ENCODE peak calls at places on chromosomes 12 and 14, in five cellular contexts. T is left ventricle myocardium inferior, H is astrocyte, S is mucosa of descending colon, Z is body of pancreas. F is an unnamed sample. For H3K9me3, the result is how much of the 10 kb centered on the place peaks cover.

GRCh38 chr14:63276492-63277342 is 42.0 kb downstream of the GPHB5 start:
- DNase-seq in T (no peak), H (peak), S (no peak), Z (no peak), F (no peak)

GRCh38 chr14:92475451-92476187 is 38.0 kb upstream of the RIN3 start:
- DNase-seq in T (peak), H (peak), S (no peak), Z (no peak), F (no peak)

GRCh38 chr14:85531141-85531593 is 1.2 kb downstream of the FLRT2 start:
- DNase-seq in T (peak), H (peak), S (peak), Z (peak), F (no peak)

GRCh38 chr12:105077435-105077834 is 6.8 kb downstream of the ALDH1L2 start:
- DNase-seq in T (no peak), H (no peak), S (no peak), Z (no peak), F (no peak)

GRCh38 chr14:57851354-57851753 is 14.5 kb downstream of the SLC35F4 start:
- DNase-seq in T (no peak), H (no peak), S (no peak), Z (no peak), F (no peak)

GRCh38 chr14:90583427-90583826 is 186.6 kb downstream of the CALM1 start:
- DNase-seq in T (peak), H (no peak), S (no peak), Z (no peak), F (no peak)

GRCh38 chr12:10392394-10392930 is 2.6 kb upstream of the KLRK1 start:
- DNase-seq in T (peak), H (peak), S (peak), Z (peak), F (no peak)

GRCh38 chr12:86229772-86230171 is 26.4 kb downstream of the MGAT4C start:
- DNase-seq in T (no peak), H (no peak), S (no peak), Z (no peak), F (no peak)

GRCh38 chr12:107032266-107032665 is 45.3 kb upstream of the MTERF2 start:
- DNase-seq in T (no peak), H (no peak), S (no peak), Z (no peak), F (no peak)

GRCh38 chr12:31233061-31233730 is 92.8 kb downstream of the SINHCAF start:
- DNase-seq in T (no peak), H (no peak), S (no peak), Z (no peak), F (no peak)

GRCh38 chr14:69959136-69959535 is 79.9 kb downstream of the SMOC1 start:
- DNase-seq in T (no peak), H (no peak), S (no peak), Z (no peak), F (no peak)

GRCh38 chr12:84911331-84912190 is 1.0 kb downstream of the SLC6A15 start:
- DNase-seq in T (no peak), H (peak), S (peak), Z (peak), F (no peak)

GRCh38 chr14:102088012-102088792 is 1.4 kb upstream of the HSP90AA1 start:
- DNase-seq in T (peak), H (no peak), S (peak), Z (peak), F (peak)

GRCh38 chr14:70203686-70204085 is 14.9 kb upstream of the SLC8A3 start:
- DNase-seq in T (no peak), H (no peak), S (no peak), Z (no peak), F (no peak)

GRCh38 chr14:67704484-67705089 is 2.9 kb downstream of the RDH12 start:
- DNase-seq in T (no peak), H (peak), S (peak), Z (peak), F (no peak)

GRCh38 chr12:85280138-85280983 is at the start of gene ALX1:
- DNase-seq in T (no peak), H (no peak), S (peak), Z (no peak), F (no peak)

GRCh38 chr14:20499108-20499507 is 6.2 kb upstream of the RNASE10 start:
- DNase-seq in T (no peak), H (no peak), S (no peak), Z (no peak), F (no peak)

GRCh38 chr14:51677738-51678137 is 26.0 kb downstream of the FRMD6 start:
- DNase-seq in T (no peak), H (no peak), S (no peak), Z (no peak), F (no peak)

GRCh38 chr12:89385965-89386537 is 33.8 kb upstream of the DUSP6 start:
- DNase-seq in T (no peak), H (no peak), S (no peak), Z (no peak), F (no peak)

GRCh38 chr12:53352331-53353258 is 16.4 kb upstream of the SP7 start:
- DNase-seq in T (peak), H (peak), S (peak), Z (peak), F (peak)

GRCh38 chr12:93003540-93004239 is 74.6 kb upstream of the EEA1 start:
- DNase-seq in T (no peak), H (no peak), S (no peak), Z (no peak), F (no peak)

GRCh38 chr12:48157889-48158370 is 615 bp upstream of the ASB8 start:
- DNase-seq in T (no peak), H (no peak), S (no peak), Z (no peak), F (no peak)

GRCh38 chr14:35339761-35340406 is 47.7 kb downstream of the PSMA6 start:
- DNase-seq in T (no peak), H (no peak), S (no peak), Z (no peak), F (no peak)

GRCh38 chr12:11658796-11659195 is 9.3 kb downstream of the ETV6 start:
- DNase-seq in T (no peak), H (peak), S (no peak), Z (no peak), F (no peak)

GRCh38 chr12:81888341-81888740 is 129.2 kb upstream of the PPFIA2 start:
- DNase-seq in T (no peak), H (peak), S (no peak), Z (no peak), F (no peak)

GRCh38 chr12:49974677-49975369 is 2.1 kb downstream of the AQP6 start:
- DNase-seq in T (no peak), H (no peak), S (no peak), Z (no peak), F (no peak)

GRCh38 chr12:49979061-49979586 is 6.4 kb downstream of the AQP6 start:
- DNase-seq in T (no peak), H (no peak), S (no peak), Z (no peak), F (no peak)

GRCh38 chr12:49974231-49974675 is 1.5 kb downstream of the AQP6 start:
- DNase-seq in T (peak), H (peak), S (peak), Z (peak), F (no peak)

GRCh38 chr12:49975370-49975761 is 2.6 kb downstream of the AQP6 start:
- DNase-seq in T (no peak), H (no peak), S (no peak), Z (no peak), F (no peak)

DNA sequence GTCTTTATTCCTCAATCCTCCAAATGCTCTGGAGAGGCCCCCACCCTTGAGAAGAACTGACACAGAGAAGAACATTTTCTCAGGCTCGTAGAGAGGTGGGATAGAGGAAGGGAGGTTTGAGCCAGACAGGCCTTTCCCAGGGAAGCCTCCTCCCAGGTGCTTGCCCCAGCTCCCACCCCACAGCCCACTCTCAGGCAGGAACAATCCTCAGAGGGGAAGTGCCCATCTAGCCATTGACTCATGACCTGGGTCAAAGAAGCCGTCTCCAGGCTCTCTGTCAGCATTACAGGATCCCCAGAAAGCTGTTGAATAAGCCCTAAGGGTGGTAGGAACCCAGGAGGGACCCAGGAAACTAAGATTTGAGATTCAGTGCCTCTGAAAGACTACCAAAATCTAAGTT is 3.8 kb downstream of the AQP6 start:
- DNase-seq in T (no peak), H (no peak), S (no peak), Z (no peak), F (no peak)
- H3K9me3 ChIP-seq in T (under half), H (under half), S (under half), Z (under half), F (under half)

GRCh38 chr14:105840266-105841021 is 314.1 kb downstream of the TMEM121 start:
- DNase-seq in T (no peak), H (no peak), S (no peak), Z (no peak), F (no peak)

GRCh38 chr14:105837349-105838063 is 311.1 kb downstream of the TMEM121 start:
- DNase-seq in T (no peak), H (no peak), S (no peak), Z (no peak), F (no peak)

GRCh38 chr14:105838107-105838506 is 311.7 kb downstream of the TMEM121 start:
- DNase-seq in T (no peak), H (no peak), S (no peak), Z (no peak), F (no peak)

GRCh38 chr14:105839425-105840265 is 313.3 kb downstream of the TMEM121 start:
- DNase-seq in T (no peak), H (no peak), S (no peak), Z (no peak), F (no peak)

DNA sequence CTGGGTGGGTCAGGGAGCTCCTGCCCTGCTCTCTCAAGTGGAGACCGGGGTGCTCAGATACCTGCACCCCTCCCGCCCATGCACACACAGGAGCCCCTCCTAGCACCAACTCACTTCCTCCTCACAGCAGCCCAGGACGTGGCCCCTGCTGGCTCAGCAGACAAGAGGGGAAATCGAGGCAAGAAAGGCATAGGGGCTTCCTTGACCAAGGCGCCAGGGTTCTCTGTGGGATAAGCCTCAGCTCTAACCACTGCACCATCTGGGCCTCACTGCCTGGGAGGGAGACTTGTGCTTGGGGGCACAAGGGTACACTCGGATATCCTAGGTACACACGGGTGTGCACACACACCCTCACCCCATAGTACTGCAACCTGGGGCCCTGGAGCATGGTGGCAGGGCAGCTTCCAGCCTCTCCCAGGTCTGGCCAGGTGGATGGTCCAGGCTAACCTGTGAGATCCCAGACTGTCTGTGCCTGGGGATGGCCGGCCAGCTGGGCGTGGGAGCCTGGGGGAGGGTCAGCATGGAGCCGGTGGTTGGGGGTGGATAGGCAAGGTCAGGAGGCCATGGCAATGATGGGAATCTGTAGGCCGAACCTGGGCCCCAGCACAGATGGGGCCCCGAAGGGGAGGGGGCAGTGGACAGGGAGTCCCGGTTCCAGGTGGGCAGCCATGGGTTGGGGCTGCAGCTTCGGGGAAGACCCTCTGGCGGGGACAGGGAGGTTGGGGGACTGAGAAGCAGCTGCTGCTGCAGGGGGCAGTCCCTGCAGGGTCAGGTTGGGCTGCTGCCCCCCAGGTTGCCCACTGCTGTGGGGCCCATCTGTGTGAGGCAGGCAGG is 312.4 kb downstream of the TMEM121 start:
- DNase-seq in T (no peak), H (no peak), S (no peak), Z (no peak), F (no peak)
- H3K9me3 ChIP-seq in T (under half), H (under half), S (under half), Z (under half), F (under half)

GRCh38 chr14:28656704-28657255 is 109.8 kb upstream of the FOXG1 start:
- DNase-seq in T (no peak), H (peak), S (no peak), Z (no peak), F (no peak)

GRCh38 chr14:28666961-28667360 is 99.6 kb upstream of the FOXG1 start:
- DNase-seq in T (no peak), H (no peak), S (no peak), Z (no peak), F (no peak)

DNA sequence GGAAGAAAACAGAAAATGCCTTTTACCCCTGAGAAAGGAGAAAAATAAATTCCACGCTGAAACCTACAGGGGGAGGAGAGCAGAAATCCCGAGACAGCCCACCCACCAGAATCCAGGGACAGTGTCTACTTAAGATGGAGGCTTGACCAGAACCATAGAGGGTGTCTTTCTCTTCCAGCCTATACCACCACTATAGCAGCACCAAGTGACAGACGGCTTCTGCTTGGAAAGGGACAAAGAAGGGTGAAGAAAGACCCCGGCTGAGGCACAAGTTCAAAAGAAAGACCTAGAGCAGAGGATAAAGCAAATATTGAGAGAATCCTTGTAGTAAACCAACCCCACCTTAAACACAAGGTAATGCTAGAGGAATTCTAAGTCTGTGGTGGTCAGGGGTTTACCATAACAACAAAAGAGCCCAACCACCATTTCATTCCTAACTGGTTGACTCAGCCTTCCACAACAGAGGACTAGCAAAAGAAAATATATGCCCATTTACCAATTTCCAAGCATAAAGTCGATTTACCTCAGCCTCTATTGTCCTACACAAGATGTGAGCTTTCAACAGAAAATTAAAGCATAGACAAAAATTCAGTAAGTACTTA is 105.3 kb upstream of the FOXG1 start:
- DNase-seq in T (no peak), H (peak), S (no peak), Z (no peak), F (no peak)
- H3K9me3 ChIP-seq in T (under half), H (under half), S (under half), Z (under half), F (under half)

GRCh38 chr14:77208979-77209318 is 27.4 kb downstream of the TMEM63C start:
- DNase-seq in T (no peak), H (no peak), S (no peak), Z (no peak), F (no peak)
- H3K9me3 ChIP-seq in T (under half), H (under half), S (under half), Z (under half), F (under half)

GRCh38 chr14:100804558-100805309 is 21.2 kb upstream of the MEG3 start:
- DNase-seq in T (no peak), H (no peak), S (no peak), Z (no peak), F (no peak)

GRCh38 chr14:100804138-100804537 is 21.8 kb upstream of the MEG3 start:
- DNase-seq in T (no peak), H (no peak), S (no peak), Z (no peak), F (no peak)

GRCh38 chr14:100807496-100807895 is 18.4 kb upstream of the MEG3 start:
- DNase-seq in T (no peak), H (no peak), S (no peak), Z (no peak), F (no peak)

GRCh38 chr14:100807979-100808734 is 17.8 kb upstream of the MEG3 start:
- DNase-seq in T (no peak), H (no peak), S (no peak), Z (no peak), F (no peak)

DNA sequence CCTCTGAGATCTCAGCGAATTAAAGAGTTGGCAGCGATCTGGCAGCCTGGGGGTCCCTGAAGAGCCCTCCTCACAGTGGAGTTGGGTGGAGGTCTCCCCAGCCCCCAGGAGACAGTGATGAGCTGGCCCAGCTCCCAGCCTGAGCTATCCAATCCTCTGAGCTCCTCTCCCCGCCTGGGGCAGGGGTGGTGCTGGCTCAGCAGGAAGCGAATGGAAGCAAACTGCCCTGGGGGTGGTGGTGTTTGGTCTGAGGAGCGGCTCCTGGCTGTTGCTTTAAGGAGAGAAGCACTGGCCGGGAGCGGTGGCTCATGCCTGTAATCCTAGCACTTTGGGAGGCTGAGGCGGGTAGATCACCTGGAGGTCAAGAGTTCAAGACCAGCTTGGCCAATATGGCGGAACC is 19.5 kb upstream of the MEG3 start:
- DNase-seq in T (no peak), H (no peak), S (no peak), Z (no peak), F (no peak)
- H3K9me3 ChIP-seq in T (under half), H (under half), S (under half), Z (under half), F (under half)

GRCh38 chr14:29148221-29148620 is 381.6 kb downstream of the FOXG1 start:
- DNase-seq in T (no peak), H (no peak), S (no peak), Z (no peak), F (no peak)
- H3K9me3 ChIP-seq in T (under half), H (under half), S (under half), Z (under half), F (under half)

DNA sequence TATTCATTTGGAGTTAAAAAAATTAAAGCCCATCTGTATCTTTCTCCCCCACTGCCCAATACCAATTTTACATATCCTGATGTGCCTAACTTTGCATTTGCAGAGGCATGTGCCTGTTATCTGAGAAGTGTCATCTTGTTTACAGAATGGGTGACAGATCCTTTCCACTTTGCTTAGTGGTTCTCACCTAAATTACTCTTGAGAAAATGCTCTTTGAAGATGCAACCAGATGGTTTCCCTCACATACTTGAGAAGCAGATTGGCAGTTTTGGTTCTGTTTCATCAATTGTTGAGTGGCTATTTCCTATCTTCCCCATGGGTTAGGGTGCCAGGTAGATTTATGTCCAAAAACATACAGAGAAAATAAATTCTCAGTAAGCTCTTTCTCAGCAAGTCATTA is 1051.4 kb upstream of the ATXN7L3B start:
- DNase-seq in T (no peak), H (no peak), S (no peak), Z (no peak), F (no peak)
- H3K9me3 ChIP-seq in T (under half), H (under half), S (under half), Z (under half), F (under half)

DNA sequence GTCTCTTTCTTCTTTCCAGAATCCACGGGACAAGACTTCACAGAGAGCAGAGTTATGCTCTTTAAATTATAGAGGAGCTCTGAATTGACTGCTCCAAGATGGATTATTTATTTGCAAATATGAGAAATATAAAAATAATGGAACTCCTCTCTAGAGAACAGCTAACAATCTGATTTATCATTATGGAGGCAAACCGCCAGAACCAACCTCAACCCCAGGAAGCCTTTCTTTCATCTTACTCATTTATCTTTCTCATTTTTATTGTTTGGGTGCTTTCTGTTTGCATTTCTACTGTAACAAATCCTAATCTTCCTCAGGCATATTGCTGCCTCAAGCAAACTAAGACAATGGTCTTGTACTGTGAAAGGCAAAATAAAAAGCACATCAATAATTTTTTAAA is 216.5 kb downstream of the C12orf50 start:
- DNase-seq in T (no peak), H (peak), S (no peak), Z (no peak), F (no peak)
- H3K9me3 ChIP-seq in T (under half), H (under half), S (under half), Z (under half), F (under half)

F was measured in CD4-positive, alpha-beta T cell.